ENCODE peak calls at places on chromosomes 11 and 22, in nine cellular contexts. O, M, Z, N, V, X, E, G and W are unnamed samples.

GRCh38 chr11:128669491-128669890 is 24.4 kb upstream of the FLI1 start:
- DNase-seq in O (no peak), M (no peak), Z (no peak), N (no peak), V (no peak), X (no peak), E (no peak), G (no peak), W (no peak)

GRCh38 chr22:21613553-21614233 is 16.1 kb downstream of the YDJC start:
- DNase-seq in O (no peak), M (no peak), Z (no peak), N (no peak), V (no peak), X (no peak), E (no peak), G (no peak), W (no peak)

GRCh38 chr22:25966448-25966913 is 202.8 kb upstream of the SEZ6L start:
- DNase-seq in O (no peak), M (no peak), Z (no peak), N (no peak), V (no peak), X (no peak), E (no peak), G (no peak), W (no peak)

GRCh38 chr11:118938491-118939411 is 13.0 kb upstream of the BCL9L start:
- DNase-seq in O (no peak), M (no peak), Z (no peak), N (no peak), V (no peak), X (no peak), E (no peak), G (no peak), W (no peak)

GRCh38 chr11:2268911-2269600 is 1.3 kb downstream of the ASCL2 start:
- DNase-seq in O (no peak), M (peak; percentile 63), Z (peak; percentile 26), N (no peak), V (no peak), X (peak; percentile 48), E (no peak), G (peak; percentile 1), W (no peak)

GRCh38 chr11:8286886-8287285 is 23.2 kb upstream of the LMO1 start:
- DNase-seq in O (no peak), M (peak; percentile 36), Z (no peak), N (no peak), V (no peak), X (no peak), E (no peak), G (no peak), W (no peak)

GRCh38 chr22:19407649-19408606 is 23.6 kb downstream of the HIRA start:
- DNase-seq in O (no peak), M (no peak), Z (no peak), N (no peak), V (no peak), X (no peak), E (no peak), G (no peak), W (no peak)

GRCh38 chr11:43845816-43846215 is 34.8 kb upstream of the ALKBH3 start:
- DNase-seq in O (no peak), M (no peak), Z (no peak), N (no peak), V (no peak), X (no peak), E (no peak), G (no peak), W (no peak)

GRCh38 chr11:123590296-123590912 is 64.0 kb downstream of the SCN3B start:
- DNase-seq in O (peak; percentile 3), M (no peak), Z (no peak), N (no peak), V (no peak), X (no peak), E (no peak), G (no peak), W (no peak)

GRCh38 chr22:29108137-29108536 is 35.3 kb downstream of the KREMEN1 start:
- DNase-seq in O (peak; percentile 29), M (no peak), Z (no peak), N (no peak), V (no peak), X (no peak), E (no peak), G (no peak), W (no peak)

GRCh38 chr11:27353593-27354358 is 9.2 kb downstream of the CCDC34 start:
- DNase-seq in O (no peak), M (no peak), Z (no peak), N (no peak), V (no peak), X (no peak), E (no peak), G (no peak), W (no peak)

GRCh38 chr11:30125461-30125860 is 105.4 kb upstream of the FSHB start:
- DNase-seq in O (no peak), M (no peak), Z (no peak), N (no peak), V (no peak), X (no peak), E (no peak), G (no peak), W (no peak)

GRCh38 chr22:41822289-41823057 is 10.4 kb upstream of the SREBF2 start:
- DNase-seq in O (peak; percentile 23), M (no peak), Z (no peak), N (no peak), V (peak; percentile 6), X (peak; percentile 21), E (no peak), G (peak; percentile 63), W (no peak)

GRCh38 chr11:77130763-77131513 is 2.9 kb downstream of the MYO7A start:
- DNase-seq in O (no peak), M (no peak), Z (no peak), N (no peak), V (no peak), X (no peak), E (no peak), G (peak; percentile 19), W (no peak)

GRCh38 chr22:22410677-22411076 is 97.9 kb downstream of the ZNF280B start:
- DNase-seq in O (no peak), M (no peak), Z (no peak), N (no peak), V (no peak), X (no peak), E (no peak), G (no peak), W (no peak)

GRCh38 chr11:57792060-57792541 is 30.5 kb downstream of the CTNND1 start:
- DNase-seq in O (no peak), M (no peak), Z (peak; percentile 78), N (peak; percentile 45), V (peak; percentile 81), X (peak; percentile 86), E (peak; percentile 68), G (peak; percentile 22), W (peak; percentile 78)

GRCh38 chr11:19763315-19763714 is 50.7 kb downstream of the NAV2 start:
- DNase-seq in O (no peak), M (no peak), Z (no peak), N (no peak), V (no peak), X (no peak), E (no peak), G (no peak), W (no peak)

GRCh38 chr22:49803667-49804375 is 23.9 kb downstream of the BRD1 start:
- DNase-seq in O (no peak), M (no peak), Z (no peak), N (no peak), V (no peak), X (no peak), E (no peak), G (no peak), W (no peak)

GRCh38 chr22:50443202-50443601 is 31.6 kb downstream of the SBF1 start:
- DNase-seq in O (no peak), M (no peak), Z (no peak), N (no peak), V (no peak), X (no peak), E (no peak), G (no peak), W (peak; percentile 5)

GRCh38 chr11:124676386-124676785 is 2.7 kb downstream of the SPA17 start:
- DNase-seq in O (peak; percentile 1), M (no peak), Z (no peak), N (no peak), V (no peak), X (no peak), E (no peak), G (no peak), W (peak; percentile 81)

GRCh38 chr11:36257351-36257750 is 31.9 kb downstream of the COMMD9 start:
- DNase-seq in O (no peak), M (no peak), Z (no peak), N (no peak), V (no peak), X (no peak), E (no peak), G (no peak), W (no peak)

GRCh38 chr22:42994917-42995562 is 19.9 kb downstream of the PACSIN2 start:
- DNase-seq in O (peak; percentile 87), M (no peak), Z (no peak), N (peak; percentile 60), V (no peak), X (no peak), E (no peak), G (no peak), W (peak; percentile 92)

GRCh38 chr11:83816572-83817187 is 530.5 kb upstream of the CCDC90B start:
- DNase-seq in O (no peak), M (no peak), Z (no peak), N (no peak), V (no peak), X (no peak), E (no peak), G (peak; percentile 29), W (no peak)

GRCh38 chr11:84628871-84629625 is 998.1 kb downstream of the DLG2 start:
- DNase-seq in O (no peak), M (no peak), Z (no peak), N (no peak), V (no peak), X (no peak), E (no peak), G (no peak), W (no peak)

GRCh38 chr11:61369372-61370348 is 7.5 kb downstream of the TMEM138 start:
- DNase-seq in O (peak; percentile 95), M (no peak), Z (no peak), N (no peak), V (no peak), X (no peak), E (no peak), G (no peak), W (no peak)

GRCh38 chr22:25360411-25360810 is 141.0 kb downstream of the CRYBB2 start:
- DNase-seq in O (no peak), M (no peak), Z (no peak), N (no peak), V (no peak), X (no peak), E (no peak), G (no peak), W (peak; percentile 35)